ENCODE peak calls at places on chromosomes 2 and 18, in seven cellular contexts. S, D, T, Z, J, M and W are unnamed samples.

GRCh38 chr2:25885933-25886332 is 7.6 kb upstream of the ASXL2 start:
- DNase-seq in S (no peak), D (peak; percentile 93), T (no peak), Z (no peak), J (no peak), M (no peak), W (no peak)

GRCh38 chr2:128271186-128271890 is 47.3 kb downstream of the HS6ST1 start:
- DNase-seq in S (no peak), D (no peak), T (no peak), Z (no peak), J (no peak), M (no peak), W (no peak)

GRCh38 chr18:79275992-79276391 is 119.7 kb upstream of the NFATC1 start:
- DNase-seq in S (no peak), D (no peak), T (no peak), Z (no peak), J (peak; percentile 37), M (no peak), W (no peak)

GRCh38 chr2:12718662-12719399 is 2.1 kb downstream of the TRIB2 start:
- DNase-seq in S (peak; percentile 50), D (no peak), T (no peak), Z (peak; percentile 18), J (no peak), M (peak; percentile 59), W (no peak)

GRCh38 chr2:23350026-23350791 is 34.8 kb upstream of the KLHL29 start:
- DNase-seq in S (peak; percentile 44), D (no peak), T (no peak), Z (no peak), J (no peak), M (no peak), W (no peak)

GRCh38 chr2:176283268-176283667 is 14.0 kb downstream of the MTX2 start:
- DNase-seq in S (no peak), D (no peak), T (no peak), Z (no peak), J (no peak), M (no peak), W (no peak)

GRCh38 chr2:36369711-36370110 is 14.1 kb downstream of the CRIM1 start:
- DNase-seq in S (no peak), D (no peak), T (no peak), Z (no peak), J (no peak), M (no peak), W (no peak)

GRCh38 chr2:33535409-33535808 is 59.0 kb downstream of the RASGRP3 start:
- DNase-seq in S (no peak), D (no peak), T (no peak), Z (no peak), J (no peak), M (no peak), W (no peak)

GRCh38 chr2:67930156-67930555 is 132.6 kb downstream of the C1D start:
- DNase-seq in S (no peak), D (no peak), T (no peak), Z (no peak), J (no peak), M (peak; percentile 57), W (no peak)

DNA sequence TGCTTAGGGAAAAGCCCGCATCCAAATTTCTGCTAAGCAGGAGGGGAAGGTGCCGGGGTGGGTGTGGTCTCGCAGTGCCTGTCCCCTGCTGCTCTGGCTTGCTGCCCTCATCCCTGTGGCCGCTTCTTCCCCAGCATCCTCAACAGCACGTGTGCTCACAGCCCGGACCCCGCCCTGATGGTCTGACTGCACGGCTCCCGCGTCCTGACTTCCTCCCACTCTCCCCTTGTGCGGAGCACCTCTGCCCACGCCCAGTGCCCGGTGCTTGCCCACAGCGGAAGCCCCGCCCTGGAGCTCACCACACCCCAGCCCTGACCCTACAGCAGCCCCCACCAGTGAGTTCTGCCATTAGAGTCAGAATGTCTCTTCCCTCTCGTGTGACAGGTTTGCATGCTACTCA is 277.9 kb downstream of the NDUFA10 start:
- DNase-seq in S (no peak), D (no peak), T (no peak), Z (no peak), J (no peak), M (no peak), W (no peak)
- TF ChIP-seq JUND in S (no peak), D (no peak), T (no peak), Z (no peak), J (no peak), M (no peak), W (no peak)

GRCh38 chr2:156083707-156084494 is 248.6 kb downstream of the NR4A2 start:
- DNase-seq in S (no peak), D (no peak), T (peak; percentile 54), Z (peak; percentile 30), J (no peak), M (no peak), W (no peak)
- TF ChIP-seq JUND in S (no peak), D (no peak), T (peak; percentile 60), Z (no peak), J (no peak), M (no peak), W (no peak)

DNA sequence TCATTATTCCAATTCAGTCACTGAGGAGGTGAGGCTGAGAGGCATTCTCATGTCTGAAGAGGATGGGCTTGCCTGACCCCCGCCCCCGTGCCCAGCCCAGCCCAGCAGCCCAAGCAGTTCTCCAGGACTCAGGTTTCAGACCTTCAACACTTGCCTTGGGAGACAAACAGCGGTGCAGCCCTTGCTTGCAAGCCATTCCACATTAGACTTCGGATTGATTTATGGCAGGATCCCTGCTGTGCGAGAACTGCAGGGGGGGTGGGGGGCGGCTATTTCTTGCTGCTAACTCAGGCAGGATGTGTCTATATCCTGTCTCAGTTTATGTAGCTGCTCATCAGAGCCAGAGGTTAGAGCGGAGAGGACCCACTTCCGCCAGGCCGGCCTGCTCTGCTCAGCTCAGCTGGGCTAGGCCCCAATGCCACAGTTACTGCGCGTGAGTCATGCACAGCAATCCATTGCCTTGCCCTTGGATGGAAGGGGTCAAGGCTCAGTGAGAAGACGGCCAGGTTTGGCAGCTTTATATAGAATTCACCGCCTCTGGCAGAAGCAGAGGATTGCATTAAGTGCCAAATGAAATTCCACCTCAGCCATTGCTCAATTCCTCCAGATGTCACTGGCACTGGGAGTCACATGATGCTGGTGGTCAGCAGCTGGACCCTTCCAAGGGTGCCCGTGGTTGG is 1.8 kb downstream of the GYPC start:
- DNase-seq in S (no peak), D (no peak), T (peak; percentile 63), Z (peak; percentile 92), J (peak; percentile 61), M (peak; percentile 63), W (peak; percentile 78)
- TF ChIP-seq JUND in S (no peak), D (no peak), T (peak; percentile 67), Z (peak; percentile 89), J (no peak), M (peak; percentile 47), W (no peak)

GRCh38 chr18:44343570-44343969 is 337.1 kb upstream of the SETBP1 start:
- DNase-seq in S (no peak), D (no peak), T (no peak), Z (no peak), J (no peak), M (no peak), W (no peak)

GRCh38 chr18:44342946-44343345 is 337.7 kb upstream of the SETBP1 start:
- DNase-seq in S (no peak), D (no peak), T (no peak), Z (no peak), J (no peak), M (no peak), W (no peak)

GRCh38 chr18:44342167-44342566 is 338.5 kb upstream of the SETBP1 start:
- DNase-seq in S (no peak), D (no peak), T (no peak), Z (no peak), J (no peak), M (no peak), W (no peak)

DNA sequence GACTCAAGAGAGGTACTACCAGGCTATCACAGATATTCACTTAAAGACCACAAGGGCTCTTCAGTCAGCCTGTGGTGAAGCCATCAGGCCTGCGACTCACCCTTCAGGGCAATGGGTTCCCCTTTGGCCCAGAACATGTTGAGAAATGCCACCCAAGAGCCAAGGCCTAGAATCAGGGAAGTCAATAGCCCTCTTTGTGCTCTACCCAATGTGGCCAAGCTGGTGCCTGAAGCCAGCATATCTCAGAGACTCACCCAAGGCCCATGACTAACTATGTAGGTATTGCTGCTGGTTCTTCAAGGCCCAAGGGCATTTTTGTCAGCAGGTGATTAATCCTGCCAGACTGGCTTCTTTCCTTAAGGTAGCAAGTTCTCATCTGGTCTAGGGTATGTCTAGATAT is 338.9 kb upstream of the SETBP1 start:
- DNase-seq in S (no peak), D (no peak), T (no peak), Z (no peak), J (no peak), M (no peak), W (no peak)
- TF ChIP-seq JUND in S (no peak), D (no peak), T (no peak), Z (no peak), J (no peak), M (no peak), W (no peak)